ENCODE peak calls at places on chromosomes 3 and 15, in four cellular contexts. X is activated CD8-positive, alpha-beta memory T cell treated with anti-CD3 and anti-CD28 coated beads, Interleukin-2, amount 50 U/mL, for 48 hours; G is left ventricle myocardium superior; L is activated effector memory CD4-positive, alpha-beta T cell treated with anti-CD3 and anti-CD28 coated beads, Interleukin-2, amount 50 U/mL, for 16 hours. Y is an unnamed sample.

GRCh38 chr3:55622116-55622515 is 135.0 kb upstream of the WNT5A start:
- DNase-seq in X (no peak), G (no peak), L (no peak), Y (no peak)

GRCh38 chr3:43637702-43638101 is 15.9 kb upstream of the ANO10 start:
- DNase-seq in X (no peak), G (no peak), L (no peak), Y (no peak)

GRCh38 chr3:33318709-33319380 is 41.6 kb downstream of the FBXL2 start:
- DNase-seq in G (no peak), X (no peak), L (no peak), Y (no peak)

GRCh38 chr3:12049675-12050074 is 45.5 kb downstream of the SYN2 start:
- DNase-seq in X (no peak), L (no peak), G (no peak), Y (no peak)

GRCh38 chr3:116339441-116340028 is 105.8 kb downstream of the LSAMP start:
- DNase-seq in L (no peak), G (peak), X (no peak), Y (no peak)

GRCh38 chr15:67480741-67481140 is 40.2 kb upstream of the C15orf61 start:
- DNase-seq in L (no peak), X (no peak), G (no peak), Y (no peak)

GRCh38 chr3:77536038-77536775 is 496.3 kb downstream of the ROBO2 start:
- DNase-seq in X (no peak), G (no peak), L (no peak), Y (no peak)

GRCh38 chr3:50464578-50464977 is 38.9 kb downstream of the CACNA2D2 start:
- DNase-seq in X (no peak), L (no peak), G (no peak), Y (no peak)

GRCh38 chr3:106206165-106206564 is 337.4 kb upstream of the CBLB start:
- DNase-seq in X (no peak), G (no peak), L (no peak), Y (no peak)